ENCODE peak calls at places on chromosomes 2 and 18, in six cellular contexts. L, I, F, V, T and E are unnamed samples. For H3K4me1, the result is how much of the 10 kb centered on the place peaks cover.

GRCh38 chr2:61272421-61273070 is 110.6 kb downstream of the C2orf74 start:
- DNase-seq in L (no peak), I (no peak), F (peak), V (no peak), T (no peak), E (no peak)

GRCh38 chr2:112465373-112465772 is 16.6 kb upstream of the TTL start:
- DNase-seq in L (no peak), I (no peak), F (peak), V (no peak), T (no peak), E (no peak)

GRCh38 chr2:232872826-232873225 is 2.8 kb downstream of the SNORC start:
- DNase-seq in L (no peak), I (no peak), F (no peak), V (no peak), T (no peak), E (peak)

GRCh38 chr2:170073288-170073687 is 104.7 kb upstream of the MYO3B start:
- DNase-seq in L (no peak), I (peak), F (peak), V (no peak), T (no peak), E (peak)

GRCh38 chr2:67516899-67517530 is 119.9 kb downstream of the ETAA1 start:
- DNase-seq in L (no peak), I (no peak), F (peak), V (no peak), T (no peak), E (no peak)

GRCh38 chr2:46448656-46449055 is 30.7 kb upstream of the TMEM247 start:
- DNase-seq in L (no peak), I (no peak), F (no peak), V (no peak), T (no peak), E (no peak)

GRCh38 chr2:40210344-40210967 is 241.4 kb downstream of the SLC8A1 start:
- DNase-seq in L (no peak), I (no peak), F (no peak), V (no peak), T (no peak), E (no peak)

GRCh38 chr18:22113144-22113813 is 56.1 kb upstream of the GATA6 start:
- DNase-seq in L (no peak), I (peak), F (no peak), V (no peak), T (no peak), E (peak)

GRCh38 chr2:171545086-171545485 is 22.8 kb downstream of the CYBRD1 start:
- DNase-seq in L (no peak), I (no peak), F (no peak), V (no peak), T (no peak), E (no peak)

GRCh38 chr2:216017365-216017764 is 4.0 kb upstream of the MREG start:
- DNase-seq in L (peak), I (no peak), F (peak), V (no peak), T (no peak), E (no peak)

GRCh38 chr2:74079522-74080341 is 68.0 kb downstream of the BOLA3 start:
- DNase-seq in L (peak), I (no peak), F (no peak), V (no peak), T (no peak), E (no peak)

GRCh38 chr2:235940330-235940729 is 227.9 kb downstream of the GBX2 start:
- DNase-seq in L (no peak), I (peak), F (peak), V (no peak), T (no peak), E (peak)

GRCh38 chr2:85266424-85267041 is 61.3 kb downstream of the TGOLN2 start:
- DNase-seq in L (peak), I (peak), F (peak), V (no peak), T (peak), E (peak)

GRCh38 chr2:174965992-174966789 is 39.0 kb downstream of the CHN1 start:
- DNase-seq in L (no peak), I (no peak), F (peak), V (no peak), T (no peak), E (no peak)

GRCh38 chr2:226835796-226836547 is at the start of gene RHBDD1:
- DNase-seq in L (peak), I (peak), F (peak), V (peak), T (peak), E (peak)

GRCh38 chr2:109513230-109513629 is 100.5 kb downstream of the SEPTIN10 start:
- DNase-seq in L (no peak), I (no peak), F (no peak), V (no peak), T (no peak), E (no peak)

GRCh38 chr18:55419939-55420664 is 167.9 kb downstream of the TCF4 start:
- DNase-seq in L (no peak), I (no peak), F (peak), V (no peak), T (no peak), E (no peak)

GRCh38 chr2:178679891-178680290 is 127.3 kb downstream of the TTN start:
- DNase-seq in L (no peak), I (no peak), F (no peak), V (no peak), T (no peak), E (no peak)

GRCh38 chr2:43490387-43490786 is 105.5 kb downstream of the THADA start:
- DNase-seq in L (no peak), I (no peak), F (no peak), V (no peak), T (no peak), E (no peak)

DNA sequence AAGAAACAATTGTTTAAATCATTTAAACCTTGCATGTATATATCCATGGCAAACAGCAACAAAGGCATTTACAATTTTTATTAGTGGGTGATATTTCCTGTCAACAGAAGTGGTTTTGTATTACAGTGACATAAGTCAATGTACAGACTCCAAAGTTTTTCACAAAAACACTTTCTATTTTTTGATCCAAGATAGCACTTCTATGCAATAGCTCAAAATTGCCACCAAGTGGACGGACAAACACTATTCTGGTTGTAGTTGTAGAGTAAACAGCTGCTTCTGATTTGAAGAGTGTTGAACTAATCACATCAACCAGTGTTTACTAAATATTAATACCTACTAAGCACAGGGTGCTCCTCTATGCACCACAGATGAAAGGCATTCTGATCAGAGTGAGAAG is 421.4 kb downstream of the NCKAP5 start:
- DNase-seq in L (no peak), I (no peak), F (no peak), V (no peak), T (no peak), E (no peak)
- TF ChIP-seq CTCF in L (no peak), I (no peak), F (no peak), V (no peak), T (no peak), E (no peak)

DNA sequence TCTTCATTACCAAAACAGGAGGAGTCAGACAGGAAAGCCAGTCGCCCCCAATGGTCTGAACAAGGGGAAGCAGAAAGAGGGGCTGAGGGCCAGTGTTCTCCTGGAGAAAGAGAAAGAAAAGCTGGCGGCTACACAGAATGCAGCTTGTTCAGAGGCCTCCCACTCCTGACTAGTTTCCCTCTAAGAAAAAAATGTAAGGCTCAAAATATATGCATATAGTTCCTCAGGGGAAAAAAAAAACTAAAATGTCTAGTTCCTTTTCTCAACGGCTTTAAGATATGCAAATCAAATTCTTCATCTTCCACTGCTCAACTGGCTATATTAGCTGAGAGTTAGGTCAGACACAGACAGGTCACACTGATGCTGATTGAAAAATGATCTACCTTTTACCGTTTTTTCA is 18.6 kb downstream of the MBOAT2 start:
- DNase-seq in L (no peak), I (no peak), F (peak), V (no peak), T (no peak), E (no peak)
- H3K4me1 ChIP-seq in L (under half), I (under half), F (under half), V (under half), T (under half), E (under half)

GRCh38 chr2:8122506-8122898 is 559.4 kb upstream of the ID2 start:
- DNase-seq in L (no peak), I (no peak), F (no peak), V (no peak), T (no peak), E (no peak)
- H3K4me3 ChIP-seq in L (no peak), I (no peak), F (no peak), V (no peak), T (no peak), E (no peak)

GRCh38 chr2:237096201-237096600 is 10.5 kb downstream of the COPS8 start:
- DNase-seq in L (no peak), I (no peak), F (no peak), V (no peak), T (no peak), E (no peak)

GRCh38 chr2:237092506-237092905 is 6.8 kb downstream of the COPS8 start:
- DNase-seq in L (no peak), I (no peak), F (no peak), V (no peak), T (no peak), E (no peak)

GRCh38 chr2:237091779-237092436 is 6.2 kb downstream of the COPS8 start:
- DNase-seq in L (no peak), I (no peak), F (peak), V (no peak), T (no peak), E (no peak)

GRCh38 chr2:237090906-237091305 is 5.2 kb downstream of the COPS8 start:
- DNase-seq in L (no peak), I (no peak), F (peak), V (no peak), T (no peak), E (no peak)

GRCh38 chr2:237092920-237093781 is 7.5 kb downstream of the COPS8 start:
- DNase-seq in L (peak), I (no peak), F (peak), V (no peak), T (no peak), E (peak)
- TF ChIP-seq CTCF in L (peak), I (peak), F (peak), V (peak), T (no peak), E (peak)